ENCODE peak calls at places on chromosomes 6 and 20, in six cellular contexts. J is ovary, F is spleen, U is upper lobe of left lung, B is stomach, X is body of pancreas. K is an unnamed sample.

GRCh38 chr6:163926642-163927041 is 512.1 kb downstream of the QKI start:
- DNase-seq in J (peak; percentile 40), F (no peak), U (no peak), B (no peak), X (peak; percentile 9), K (no peak)

GRCh38 chr20:8656335-8656734 is 412.6 kb upstream of the PLCB4 start:
- DNase-seq in J (no peak), F (no peak), U (no peak), B (no peak), X (no peak), K (no peak)

GRCh38 chr6:99178168-99178567 is 171.3 kb downstream of the FAXC start:
- DNase-seq in J (no peak), F (no peak), U (peak; percentile 21), B (no peak), X (no peak), K (no peak)

GRCh38 chr6:134029495-134030455 is 22.6 kb downstream of the SLC2A12 start:
- DNase-seq in J (no peak), F (no peak), U (no peak), B (no peak), X (no peak), K (peak; percentile 3)

GRCh38 chr20:54194724-54195438 is 13.0 kb upstream of the PFDN4 start:
- DNase-seq in J (no peak), F (no peak), U (no peak), B (no peak), X (no peak), K (no peak)

GRCh38 chr6:111701146-111701545 is 95.5 kb upstream of the TRAF3IP2 start:
- DNase-seq in J (no peak), F (no peak), U (no peak), B (no peak), X (no peak), K (no peak)

GRCh38 chr20:39252035-39252434 is 289.9 kb downstream of the DHX35 start:
- DNase-seq in J (no peak), F (no peak), U (no peak), B (no peak), X (no peak), K (no peak)

GRCh38 chr6:166556336-166556735 is 30.1 kb downstream of the RAMACL start:
- DNase-seq in J (no peak), F (no peak), U (no peak), B (no peak), X (no peak), K (no peak)

GRCh38 chr6:16961577-16961976 is 140.3 kb upstream of the STMND1 start:
- DNase-seq in J (no peak), F (no peak), U (no peak), B (no peak), X (no peak), K (no peak)

GRCh38 chr6:148435386-148435785 is 92.7 kb downstream of the SASH1 start:
- DNase-seq in J (no peak), F (no peak), U (peak; percentile 49), B (no peak), X (no peak), K (no peak)

GRCh38 chr6:31615748-31616147 is 714 bp downstream of the AIF1 start:
- DNase-seq in J (no peak), F (peak; percentile 84), U (peak; percentile 29), B (no peak), X (no peak), K (no peak)

GRCh38 chr20:49568491-49569151 is 684 bp upstream of the PTGIS start:
- DNase-seq in J (peak; percentile 62), F (no peak), U (no peak), B (peak; percentile 17), X (no peak), K (no peak)

GRCh38 chr6:53984163-53984562 is 127.1 kb upstream of the MLIP start:
- DNase-seq in J (no peak), F (no peak), U (no peak), B (no peak), X (no peak), K (no peak)

GRCh38 chr6:138692058-138692977 is 81.3 kb upstream of the CCDC28A start:
- DNase-seq in J (peak; percentile 69), F (peak; percentile 91), U (peak; percentile 71), B (peak; percentile 77), X (peak; percentile 83), K (peak; percentile 54)

GRCh38 chr6:154276810-154277577 is 79.6 kb downstream of the IPCEF1 start:
- DNase-seq in J (no peak), F (no peak), U (no peak), B (no peak), X (no peak), K (peak; percentile 36)

GRCh38 chr20:45363611-45364492 is 896 bp downstream of the SYS1 start:
- DNase-seq in J (no peak), F (no peak), U (peak; percentile 12), B (no peak), X (no peak), K (no peak)

GRCh38 chr6:130075879-130076278 is 57.5 kb downstream of the L3MBTL3 start:
- DNase-seq in J (no peak), F (no peak), U (no peak), B (no peak), X (no peak), K (no peak)

GRCh38 chr6:65448806-65449397 is 258.1 kb downstream of the EYS start:
- DNase-seq in J (no peak), F (no peak), U (no peak), B (no peak), X (no peak), K (no peak)

GRCh38 chr20:35277531-35278395 is at the start of gene MMP24OS:
- DNase-seq in J (peak; percentile 88), F (peak; percentile 98), U (peak; percentile 94), B (peak; percentile 94), X (peak; percentile 92), K (peak; percentile 90)
- TF ChIP-seq POLR2A in J (peak; percentile 91), F (peak; percentile 62), U (peak; percentile 97), B (no peak), X (peak; percentile 95), K (peak; percentile 81)

DNA sequence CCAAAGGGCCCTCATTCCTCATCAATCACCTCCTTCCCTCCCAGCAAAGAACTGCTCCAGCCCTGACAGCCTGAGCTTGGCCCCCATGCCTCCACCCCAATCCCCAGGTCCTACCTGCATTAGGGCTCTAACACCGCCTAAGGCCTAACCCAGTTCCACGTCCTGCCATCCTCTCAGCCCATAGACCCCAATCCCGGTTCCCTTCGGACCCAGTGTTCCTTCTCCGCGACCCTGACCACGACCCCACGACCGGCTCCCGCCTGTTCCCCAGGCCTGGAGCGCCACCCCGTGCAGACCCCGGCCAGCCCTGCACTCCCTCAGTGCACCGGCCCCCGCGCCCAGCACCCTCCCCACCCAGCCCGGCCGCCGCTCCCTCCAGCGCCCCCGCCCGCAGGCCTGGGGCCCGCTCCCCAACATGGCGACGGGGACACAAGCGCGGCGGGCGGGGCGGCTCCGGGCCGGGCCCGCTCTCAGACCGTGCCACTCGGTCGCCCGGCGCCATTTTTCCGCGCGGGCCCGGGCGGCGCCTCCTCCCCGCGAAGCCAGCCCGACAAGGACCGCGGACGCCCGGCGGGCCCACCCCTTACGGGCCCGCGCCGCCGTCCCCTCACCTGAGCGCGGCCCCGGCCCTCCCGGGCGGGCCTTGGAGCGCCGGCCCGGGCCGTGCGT is 456 bp downstream of the NCOA6 start:
- DNase-seq in J (peak; percentile 73), F (peak; percentile 93), U (peak; percentile 57), B (peak; percentile 61), X (peak; percentile 69), K (peak; percentile 88)
- TF ChIP-seq POLR2A in J (no peak), F (no peak), U (no peak), B (no peak), X (peak; percentile 29), K (peak; percentile 56)

GRCh38 chr6:32894085-32895005 is 40.4 kb downstream of the PSMB9 start:
- DNase-seq in J (peak; percentile 97), F (peak; percentile 98), U (peak; percentile 94), B (peak; percentile 96), X (peak; percentile 95), K (peak; percentile 94)
- TF ChIP-seq POLR2A in J (peak; percentile 74), F (peak; percentile 3), U (peak; percentile 86), B (no peak), X (peak; percentile 92), K (peak; percentile 79)

DNA sequence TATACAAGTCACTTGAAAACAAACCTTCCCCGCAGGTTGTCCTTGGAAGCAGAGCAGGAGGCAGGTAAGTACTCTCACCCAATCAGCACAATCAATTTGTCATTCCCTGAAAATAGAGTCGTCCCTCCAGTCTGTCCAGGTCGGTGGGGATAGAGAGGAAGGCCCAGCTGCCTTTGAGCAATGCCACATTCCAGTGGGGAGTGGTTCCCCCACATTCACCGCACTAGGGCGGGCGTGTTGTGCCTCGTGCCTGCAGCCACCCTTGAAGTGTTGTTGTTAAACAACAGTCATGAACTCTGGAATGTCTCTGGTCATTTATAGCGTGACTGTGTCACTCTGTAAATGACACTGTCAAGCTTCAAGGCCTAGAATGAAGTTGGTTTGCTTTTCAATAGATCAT is 33.4 kb downstream of the PRDM1 start:
- DNase-seq in J (no peak), F (no peak), U (no peak), B (no peak), X (no peak), K (no peak)
- TF ChIP-seq POLR2A in J (no peak), F (no peak), U (no peak), B (no peak), X (no peak), K (no peak)

DNA sequence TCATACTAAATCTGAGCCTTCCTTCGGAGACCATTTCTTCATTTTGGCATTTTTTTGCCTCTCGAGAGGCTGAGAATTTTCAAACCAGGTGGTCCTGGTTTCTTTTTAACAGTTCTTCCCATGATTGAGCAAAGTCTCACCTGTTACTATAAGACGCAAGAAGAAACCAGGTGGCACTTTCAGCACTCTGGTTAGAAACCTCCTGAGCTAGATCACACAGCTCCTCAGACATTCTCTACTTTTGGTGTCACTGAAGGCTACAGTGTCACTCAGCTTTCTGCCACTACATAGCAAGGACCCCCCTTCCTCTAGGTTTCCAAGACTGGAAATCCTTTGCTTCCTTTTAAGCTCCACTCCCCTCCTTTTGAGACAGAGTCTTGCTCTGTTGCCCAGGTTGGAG is 7.3 kb downstream of the IFNGR1 start:
- DNase-seq in J (no peak), F (no peak), U (no peak), B (no peak), X (no peak), K (no peak)
- TF ChIP-seq POLR2A in J (no peak), F (no peak), U (no peak), B (no peak), X (no peak), K (no peak)

GRCh38 chr6:109821494-109821893 is 130.4 kb downstream of the FIG4 start:
- DNase-seq in J (no peak), F (no peak), U (no peak), B (no peak), X (no peak), K (no peak)
- TF ChIP-seq POLR2A in J (no peak), F (no peak), U (no peak), B (no peak), X (no peak), K (no peak)

GRCh38 chr20:50789968-50790650 is 4.8 kb upstream of the BCAS4 start:
- DNase-seq in J (peak; percentile 30), F (peak; percentile 42), U (no peak), B (no peak), X (no peak), K (no peak)

GRCh38 chr20:50788045-50788867 is 6.6 kb upstream of the BCAS4 start:
- DNase-seq in J (peak; percentile 41), F (peak; percentile 35), U (no peak), B (no peak), X (peak; percentile 39), K (no peak)

GRCh38 chr20:50788868-50789125 is 6.1 kb upstream of the BCAS4 start:
- DNase-seq in J (no peak), F (peak; percentile 7), U (no peak), B (no peak), X (no peak), K (no peak)

GRCh38 chr20:50792708-50793574 is 1.9 kb upstream of the BCAS4 start:
- DNase-seq in J (no peak), F (peak; percentile 58), U (no peak), B (no peak), X (no peak), K (no peak)

GRCh38 chr20:50790651-50791277 is 4.1 kb upstream of the BCAS4 start:
- DNase-seq in J (peak; percentile 91), F (peak; percentile 95), U (peak; percentile 91), B (peak; percentile 94), X (peak; percentile 89), K (peak; percentile 93)
- TF ChIP-seq POLR2A in J (no peak), F (no peak), U (peak; percentile 43), B (no peak), X (peak; percentile 57), K (peak; percentile 71)

K was measured in erythroblast.